ENCODE peak calls at places on chromosomes 16 and 17, in four cellular contexts. A is tibial artery, C is fibroblast of lung, Y is GM23248. H is an unnamed sample.
A peak's percentile ranks its signal among the peaks of the same experiment; 100 is the strongest.

GRCh38 chr17:79041723-79042420 is 17.9 kb downstream of the C1QTNF1 start:
- DNase-seq in A (no peak), C (no peak), Y (peak; percentile 58), H (no peak)

GRCh38 chr17:31313982-31314787 is at the start of gene EVI2B:
- DNase-seq in Y (peak; percentile 77), C (peak; percentile 46), A (no peak), H (no peak)

GRCh38 chr16:14193316-14193871 is 122.3 kb downstream of the MRTFB start:
- DNase-seq in Y (no peak), C (no peak), A (no peak), H (no peak)

GRCh38 chr17:74987909-74988711 is 678 bp downstream of the CDR2L start:
- DNase-seq in C (peak; percentile 85), Y (peak; percentile 92), A (peak; percentile 92), H (peak; percentile 65)

GRCh38 chr16:23337836-23338550 is 35.9 kb downstream of the SCNN1B start:
- DNase-seq in C (no peak), A (no peak), Y (no peak), H (no peak)

GRCh38 chr16:69329369-69330285 is 761 bp downstream of the PDF start:
- DNase-seq in A (no peak), Y (peak; percentile 53), C (peak; percentile 26), H (no peak)

GRCh38 chr16:31010539-31010938 is at the start of gene STX1B:
- DNase-seq in A (no peak), Y (peak; percentile 59), C (peak; percentile 47), H (no peak)

GRCh38 chr16:35252356-35252936 is 1793.0 kb downstream of the TP53TG3F start:
- DNase-seq in Y (peak; percentile 14), C (peak; percentile 4), A (no peak), H (no peak)

GRCh38 chr17:7634384-7634783 is 4.4 kb downstream of the SHBG start:
- DNase-seq in C (peak; percentile 28), Y (peak; percentile 54), A (no peak), H (no peak)

GRCh38 chr16:30786115-30786935 is 680 bp downstream of the ZNF629 start:
- DNase-seq in C (peak; percentile 60), Y (peak; percentile 95), A (no peak), H (no peak)

GRCh38 chr17:56785396-56785795 is 48.3 kb downstream of the C17orf67 start:
- DNase-seq in C (peak; percentile 49), Y (peak; percentile 24), A (no peak), H (peak; percentile 35)

GRCh38 chr17:44197980-44198720 is 1.5 kb downstream of the ATXN7L3 start:
- DNase-seq in C (peak; percentile 42), A (no peak), Y (peak; percentile 84), H (no peak)

GRCh38 chr17:48558731-48559608 is 14.1 kb upstream of the HOXB2 start:
- DNase-seq in A (no peak), C (no peak), Y (no peak), H (no peak)

GRCh38 chr17:28917029-28917428 is 14.2 kb upstream of the DHRS13 start:
- DNase-seq in C (no peak), A (no peak), Y (no peak), H (no peak)

GRCh38 chr16:14559809-14560227 is 70.2 kb downstream of the PARN start:
- DNase-seq in C (peak; percentile 20), A (peak; percentile 69), Y (no peak), H (no peak)

GRCh38 chr17:78315355-78316114 is 44.3 kb downstream of the SOCS3 start:
- DNase-seq in Y (peak; percentile 95), A (peak; percentile 91), C (peak; percentile 90), H (peak; percentile 57)

GRCh38 chr16:60763869-60764268 is 1272.4 kb downstream of the CDH8 start:
- DNase-seq in C (no peak), Y (no peak), A (no peak), H (no peak)

GRCh38 chr17:14922421-14922820 is 342.7 kb downstream of the PMP22 start:
- DNase-seq in C (peak; percentile 3), Y (peak; percentile 45), A (no peak), H (no peak)

GRCh38 chr17:917391-917811 is 62.2 kb downstream of the NXN start:
- DNase-seq in A (no peak), Y (peak; percentile 39), C (no peak), H (no peak)

GRCh38 chr17:66975614-66976378 is 11.3 kb downstream of the CACNG4 start:
- DNase-seq in Y (no peak), C (no peak), A (no peak), H (peak; percentile 20)

GRCh38 chr16:53052519-53053501 is at the start of gene CHD9NB:
- DNase-seq in Y (peak; percentile 95), C (peak; percentile 92), A (no peak), H (no peak)

GRCh38 chr17:27268394-27269085 is 25.4 kb upstream of the WSB1 start:
- DNase-seq in Y (no peak), A (no peak), C (no peak), H (no peak)

GRCh38 chr17:31052187-31052889 is 42.4 kb upstream of the NF1 start:
- DNase-seq in A (peak; percentile 84), Y (peak; percentile 97), C (peak; percentile 99), H (peak; percentile 34)

GRCh38 chr16:12503201-12503600 is 300.5 kb downstream of the CPPED1 start:
- DNase-seq in Y (no peak), A (no peak), C (no peak), H (no peak)

GRCh38 chr16:72203401-72203800 is 31.4 kb upstream of the PMFBP1 start:
- DNase-seq in C (peak; percentile 29), Y (peak; percentile 55), A (peak; percentile 69), H (peak; percentile 23)

GRCh38 chr16:18958621-18959578 is 24.8 kb upstream of the TMC7 start:
- DNase-seq in Y (peak; percentile 30), A (no peak), C (peak; percentile 40), H (peak; percentile 37)

DNA sequence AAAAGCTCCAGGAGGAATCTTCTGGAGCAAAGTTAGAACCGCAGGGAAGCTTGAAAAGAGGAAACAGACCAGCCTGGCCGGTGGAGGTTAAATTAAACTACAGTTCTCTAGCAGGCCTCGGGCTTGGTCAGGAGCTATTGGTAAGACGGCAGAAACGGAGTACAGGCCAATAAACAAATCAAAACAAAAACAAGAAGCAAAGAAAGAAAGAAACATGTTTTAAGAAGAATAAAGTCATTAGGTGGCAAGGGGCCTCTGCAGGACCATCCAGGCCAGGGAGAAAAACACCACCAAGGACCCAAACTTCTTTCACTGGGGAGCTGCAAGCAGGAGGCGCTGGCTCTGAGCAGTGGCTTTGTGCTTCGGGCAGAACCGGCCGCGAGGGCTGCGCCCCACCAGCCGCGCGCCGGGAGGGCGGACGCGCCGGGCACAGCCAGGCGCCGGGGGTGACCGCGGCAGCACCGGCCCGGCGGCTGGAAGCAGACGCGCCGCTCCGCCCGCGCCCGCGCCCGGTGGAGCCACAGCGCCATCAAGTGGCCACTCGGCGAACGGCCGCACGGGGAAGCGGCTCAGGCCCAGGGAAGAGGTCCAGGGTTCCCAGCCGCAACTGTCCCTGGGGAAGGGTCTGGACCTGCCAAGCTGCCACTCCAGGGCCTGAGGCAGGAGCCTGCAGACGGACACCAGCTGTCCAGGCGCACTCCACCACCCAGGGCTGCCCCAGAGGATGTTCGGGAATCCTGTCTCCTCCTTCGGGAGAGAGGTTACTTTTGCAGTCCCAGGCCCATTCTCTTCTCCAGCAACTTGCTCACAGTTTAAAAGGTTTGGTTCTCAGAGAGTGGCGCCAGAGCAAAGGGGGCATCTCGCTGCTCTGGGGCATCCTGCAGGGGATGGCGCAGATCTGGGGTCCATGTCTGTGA is 419.4 kb downstream of the SOX9 start:
- DNase-seq in A (peak; percentile 80), Y (peak; percentile 92), C (peak; percentile 67), H (peak; percentile 33)
- H3K4me3 ChIP-seq in A (peak overlapping the region; percentile 31), Y (peak overlapping the region; percentile 59), C (peak overlapping the region; percentile 32), H (no peak overlapping the region)

DNA sequence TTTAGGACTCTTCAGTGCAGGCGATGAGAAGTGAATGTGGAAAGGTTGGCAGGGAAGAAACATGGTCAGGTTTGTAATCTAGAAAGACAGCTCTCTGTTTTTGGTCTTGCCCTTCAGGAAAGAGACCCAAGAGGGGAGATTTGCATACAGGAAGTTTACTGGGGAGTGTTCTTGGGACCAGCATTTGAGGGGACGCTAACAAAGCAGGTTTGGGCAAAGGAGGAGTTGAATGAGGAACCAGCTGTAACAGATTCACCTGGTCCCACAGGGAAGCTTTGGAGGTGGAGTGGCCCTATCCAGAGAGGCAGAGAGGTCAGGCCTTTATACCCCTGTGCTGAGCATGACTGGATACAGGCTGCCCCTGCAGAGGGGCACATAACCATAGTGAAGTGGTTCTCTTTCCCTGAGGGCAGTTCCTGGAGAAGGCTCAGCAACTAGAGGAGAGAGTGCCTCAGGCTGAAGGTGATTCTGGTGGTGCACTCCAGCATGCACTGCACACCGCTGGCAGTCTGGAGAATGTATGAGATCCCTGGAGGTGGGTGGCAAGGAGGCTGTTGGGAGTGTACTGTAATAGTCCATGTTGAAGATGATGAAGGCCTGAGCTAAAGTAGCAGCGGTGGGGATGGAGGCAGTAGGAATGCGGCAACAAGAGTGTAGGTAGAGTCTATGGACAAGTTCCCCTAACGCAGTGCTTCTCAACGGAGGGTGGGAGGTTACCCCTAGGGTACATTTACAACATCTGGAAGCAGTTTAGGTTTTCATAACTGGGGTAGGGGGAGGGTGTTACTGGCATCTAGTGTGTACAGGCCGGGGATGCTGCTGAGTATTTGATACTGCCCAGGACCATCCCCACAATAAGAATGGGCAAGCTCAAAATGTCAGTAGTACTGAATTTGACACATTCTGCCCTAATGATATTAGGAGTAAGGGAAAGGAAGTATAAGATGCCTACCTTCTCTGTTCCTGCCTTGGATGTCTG is 37.2 kb downstream of the MAP2K6 start:
- DNase-seq in Y (no peak), C (no peak), A (no peak), H (no peak)
- H3K27ac ChIP-seq in Y (no peak overlapping the region), C (no peak overlapping the region), A (no peak overlapping the region), H (peak overlapping the region; percentile 86)

GRCh38 chr16:84593825-84594724 is 23.8 kb downstream of the COTL1 start:
- DNase-seq in C (peak; percentile 37), Y (no peak), A (no peak), H (no peak)
- H3K4me3 ChIP-seq in C (no peak overlapping the region), Y (no peak overlapping the region), A (no peak overlapping the region), H (no peak overlapping the region)

GRCh38 chr17:41688641-41689496 is at the start of gene EIF1:
- DNase-seq in C (peak; percentile 99), Y (peak; percentile 100), A (peak; percentile 100), H (peak; percentile 100)

GRCh38 chr17:41689497-41690299 is 1.0 kb downstream of the EIF1 start:
- DNase-seq in A (no peak), Y (peak; percentile 75), C (peak; percentile 59), H (no peak)

GRCh38 chr17:41692722-41693521 is 4.2 kb downstream of the EIF1 start:
- DNase-seq in Y (peak; percentile 19), A (no peak), C (no peak), H (no peak)

GRCh38 chr17:41691031-41691777 is 2.5 kb downstream of the EIF1 start:
- DNase-seq in Y (no peak), C (no peak), A (no peak), H (no peak)

GRCh38 chr17:41690497-41690896 is 1.8 kb downstream of the EIF1 start:
- DNase-seq in C (no peak), A (no peak), Y (no peak), H (no peak)
- H3K27ac ChIP-seq in C (peak overlapping the region; percentile 100), A (peak overlapping the region; percentile 100), Y (peak overlapping the region; percentile 100), H (peak overlapping the region; percentile 100)

GRCh38 chr16:88699180-88699579 is 7.0 kb downstream of the RNF166 start:
- DNase-seq in Y (no peak), A (no peak), C (no peak), H (no peak)
- H3K4me3 ChIP-seq in Y (no peak overlapping the region), A (no peak overlapping the region), C (no peak overlapping the region), H (no peak overlapping the region)